ENCODE peak calls at places on chromosomes 11 and 22, in seven cellular contexts. One of them, this sample, is unnamed.

GRCh38 chr11:30608534-30608933 is 22.4 kb upstream of the MPPED2 start:
- DNase-seq in foreskin fibroblast: no peak
- DNase-seq in CD8-positive, alpha-beta memory T cell: no peak
- DNase-seq in cardiac fibroblast: no peak
- DNase-seq in A549: no peak
- DNase-seq in NAMALWA: no peak
- DNase-seq in non-pigmented ciliary epithelial cell: no peak
- DNase-seq in this sample: no peak

GRCh38 chr11:103035656-103036434 is 56.1 kb downstream of the DCUN1D5 start:
- DNase-seq in foreskin fibroblast: peak
- DNase-seq in CD8-positive, alpha-beta memory T cell: peak
- DNase-seq in cardiac fibroblast: peak
- DNase-seq in A549: peak
- DNase-seq in NAMALWA: peak
- DNase-seq in non-pigmented ciliary epithelial cell: peak
- DNase-seq in this sample: peak

GRCh38 chr22:37279469-37279868 is 2.8 kb upstream of the CYTH4 start:
- DNase-seq in foreskin fibroblast: no peak
- DNase-seq in CD8-positive, alpha-beta memory T cell: no peak
- DNase-seq in cardiac fibroblast: peak
- DNase-seq in A549: no peak
- DNase-seq in NAMALWA: no peak
- DNase-seq in non-pigmented ciliary epithelial cell: no peak
- DNase-seq in this sample: no peak

GRCh38 chr11:30816959-30817880 is 231.1 kb upstream of the MPPED2 start:
- DNase-seq in foreskin fibroblast: no peak
- DNase-seq in CD8-positive, alpha-beta memory T cell: no peak
- DNase-seq in cardiac fibroblast: no peak
- DNase-seq in A549: no peak
- DNase-seq in NAMALWA: no peak
- DNase-seq in non-pigmented ciliary epithelial cell: no peak
- DNase-seq in this sample: no peak

GRCh38 chr11:103055174-103055890 is 36.6 kb downstream of the DCUN1D5 start:
- DNase-seq in foreskin fibroblast: peak
- DNase-seq in CD8-positive, alpha-beta memory T cell: no peak
- DNase-seq in cardiac fibroblast: peak
- DNase-seq in A549: peak
- DNase-seq in NAMALWA: peak
- DNase-seq in non-pigmented ciliary epithelial cell: no peak
- DNase-seq in this sample: no peak

GRCh38 chr11:10930224-10930960 is 72.5 kb upstream of the ZBED5 start:
- DNase-seq in foreskin fibroblast: peak
- DNase-seq in CD8-positive, alpha-beta memory T cell: no peak
- DNase-seq in cardiac fibroblast: peak
- DNase-seq in A549: no peak
- DNase-seq in NAMALWA: no peak
- DNase-seq in non-pigmented ciliary epithelial cell: no peak
- DNase-seq in this sample: no peak

GRCh38 chr11:13595166-13595565 is 73.3 kb upstream of the FAR1 start:
- DNase-seq in foreskin fibroblast: peak
- DNase-seq in CD8-positive, alpha-beta memory T cell: no peak
- DNase-seq in cardiac fibroblast: peak
- DNase-seq in A549: no peak
- DNase-seq in NAMALWA: no peak
- DNase-seq in non-pigmented ciliary epithelial cell: peak
- DNase-seq in this sample: no peak

GRCh38 chr22:22463855-22464540 is 44.5 kb downstream of the ZNF280B start:
- DNase-seq in foreskin fibroblast: peak
- DNase-seq in CD8-positive, alpha-beta memory T cell: peak
- DNase-seq in cardiac fibroblast: peak
- DNase-seq in A549: peak
- DNase-seq in NAMALWA: peak
- DNase-seq in non-pigmented ciliary epithelial cell: peak
- DNase-seq in this sample: peak

GRCh38 chr22:28899199-28899853 is 16.0 kb downstream of the ZNRF3 start:
- DNase-seq in foreskin fibroblast: no peak
- DNase-seq in CD8-positive, alpha-beta memory T cell: peak
- DNase-seq in cardiac fibroblast: no peak
- DNase-seq in A549: no peak
- DNase-seq in NAMALWA: peak
- DNase-seq in non-pigmented ciliary epithelial cell: no peak
- DNase-seq in this sample: no peak

GRCh38 chr11:30758946-30759501 is 172.9 kb upstream of the MPPED2 start:
- DNase-seq in foreskin fibroblast: no peak
- DNase-seq in CD8-positive, alpha-beta memory T cell: no peak
- DNase-seq in cardiac fibroblast: no peak
- DNase-seq in A549: no peak
- DNase-seq in NAMALWA: no peak
- DNase-seq in non-pigmented ciliary epithelial cell: no peak
- DNase-seq in this sample: no peak

GRCh38 chr11:63639195-63639832 is 25.1 kb upstream of the PLAAT3 start:
- DNase-seq in foreskin fibroblast: peak
- DNase-seq in CD8-positive, alpha-beta memory T cell: no peak
- DNase-seq in cardiac fibroblast: peak
- DNase-seq in A549: peak
- DNase-seq in NAMALWA: peak
- DNase-seq in non-pigmented ciliary epithelial cell: no peak
- DNase-seq in this sample: no peak

GRCh38 chr11:57341250-57341808 is 3.2 kb downstream of the P2RX3 start:
- DNase-seq in foreskin fibroblast: no peak
- DNase-seq in CD8-positive, alpha-beta memory T cell: no peak
- DNase-seq in cardiac fibroblast: no peak
- DNase-seq in A549: no peak
- DNase-seq in NAMALWA: no peak
- DNase-seq in non-pigmented ciliary epithelial cell: no peak
- DNase-seq in this sample: no peak

GRCh38 chr22:46113910-46114517 is 36.3 kb upstream of the PPARA start:
- DNase-seq in foreskin fibroblast: peak
- DNase-seq in CD8-positive, alpha-beta memory T cell: no peak
- DNase-seq in cardiac fibroblast: peak
- DNase-seq in A549: no peak
- DNase-seq in NAMALWA: no peak
- DNase-seq in non-pigmented ciliary epithelial cell: no peak
- DNase-seq in this sample: no peak

GRCh38 chr11:110303414-110303826 is 7.0 kb upstream of the RDX start:
- DNase-seq in foreskin fibroblast: no peak
- DNase-seq in CD8-positive, alpha-beta memory T cell: no peak
- DNase-seq in cardiac fibroblast: no peak
- DNase-seq in A549: no peak
- DNase-seq in NAMALWA: no peak
- DNase-seq in non-pigmented ciliary epithelial cell: no peak
- DNase-seq in this sample: no peak

GRCh38 chr11:405323-405975 is 9.3 kb downstream of the SIGIRR start:
- DNase-seq in foreskin fibroblast: peak
- DNase-seq in CD8-positive, alpha-beta memory T cell: no peak
- DNase-seq in cardiac fibroblast: no peak
- DNase-seq in A549: no peak
- DNase-seq in NAMALWA: no peak
- DNase-seq in non-pigmented ciliary epithelial cell: no peak
- DNase-seq in this sample: peak

GRCh38 chr11:103175461-103176129 is 66.4 kb downstream of the DYNC2H1 start:
- DNase-seq in foreskin fibroblast: no peak
- DNase-seq in CD8-positive, alpha-beta memory T cell: no peak
- DNase-seq in cardiac fibroblast: no peak
- DNase-seq in A549: no peak
- DNase-seq in NAMALWA: no peak
- DNase-seq in non-pigmented ciliary epithelial cell: no peak
- DNase-seq in this sample: no peak

GRCh38 chr11:20131744-20132666 is 28.3 kb downstream of the DBX1 start:
- DNase-seq in foreskin fibroblast: peak
- DNase-seq in CD8-positive, alpha-beta memory T cell: peak
- DNase-seq in cardiac fibroblast: peak
- DNase-seq in A549: peak
- DNase-seq in NAMALWA: peak
- DNase-seq in non-pigmented ciliary epithelial cell: no peak
- DNase-seq in this sample: peak

GRCh38 chr11:62850911-62851806 is 11.8 kb upstream of the WDR74 start:
- DNase-seq in foreskin fibroblast: peak
- DNase-seq in CD8-positive, alpha-beta memory T cell: no peak
- DNase-seq in cardiac fibroblast: no peak
- DNase-seq in A549: peak
- DNase-seq in NAMALWA: peak
- DNase-seq in non-pigmented ciliary epithelial cell: no peak
- DNase-seq in this sample: no peak

GRCh38 chr11:13303668-13304649 is 26.4 kb downstream of the BMAL1 start:
- DNase-seq in foreskin fibroblast: no peak
- DNase-seq in CD8-positive, alpha-beta memory T cell: no peak
- DNase-seq in cardiac fibroblast: no peak
- DNase-seq in A549: no peak
- DNase-seq in NAMALWA: peak
- DNase-seq in non-pigmented ciliary epithelial cell: no peak
- DNase-seq in this sample: no peak

GRCh38 chr11:44589301-44589700 is 23.8 kb downstream of the CD82 start:
- DNase-seq in foreskin fibroblast: peak
- DNase-seq in CD8-positive, alpha-beta memory T cell: no peak
- DNase-seq in cardiac fibroblast: peak
- DNase-seq in A549: no peak
- DNase-seq in NAMALWA: no peak
- DNase-seq in non-pigmented ciliary epithelial cell: peak
- DNase-seq in this sample: no peak

GRCh38 chr11:109644158-109644557 is 222.2 kb downstream of the C11orf87 start:
- DNase-seq in foreskin fibroblast: peak
- DNase-seq in CD8-positive, alpha-beta memory T cell: no peak
- DNase-seq in cardiac fibroblast: no peak
- DNase-seq in A549: no peak
- DNase-seq in NAMALWA: no peak
- DNase-seq in non-pigmented ciliary epithelial cell: no peak
- DNase-seq in this sample: no peak

GRCh38 chr11:87583931-87584330 is 546.2 kb downstream of the TMEM135 start:
- DNase-seq in foreskin fibroblast: no peak
- DNase-seq in CD8-positive, alpha-beta memory T cell: no peak
- DNase-seq in cardiac fibroblast: no peak
- DNase-seq in A549: no peak
- DNase-seq in NAMALWA: no peak
- DNase-seq in non-pigmented ciliary epithelial cell: no peak
- DNase-seq in this sample: no peak

GRCh38 chr11:128757235-128757711 is 63.4 kb downstream of the FLI1 start:
- DNase-seq in foreskin fibroblast: no peak
- DNase-seq in CD8-positive, alpha-beta memory T cell: peak
- DNase-seq in cardiac fibroblast: peak
- DNase-seq in A549: peak
- DNase-seq in NAMALWA: peak
- DNase-seq in non-pigmented ciliary epithelial cell: no peak
- DNase-seq in this sample: peak

GRCh38 chr11:43818220-43818619 is 62.4 kb upstream of the ALKBH3 start:
- DNase-seq in foreskin fibroblast: peak
- DNase-seq in CD8-positive, alpha-beta memory T cell: no peak
- DNase-seq in cardiac fibroblast: no peak
- DNase-seq in A549: no peak
- DNase-seq in NAMALWA: no peak
- DNase-seq in non-pigmented ciliary epithelial cell: no peak
- DNase-seq in this sample: no peak

GRCh38 chr11:47518212-47518959 is 34.5 kb downstream of the CELF1 start:
- DNase-seq in foreskin fibroblast: no peak
- DNase-seq in CD8-positive, alpha-beta memory T cell: no peak
- DNase-seq in cardiac fibroblast: no peak
- DNase-seq in A549: no peak
- DNase-seq in NAMALWA: no peak
- DNase-seq in non-pigmented ciliary epithelial cell: no peak
- DNase-seq in this sample: no peak

GRCh38 chr11:26623076-26623666 is 51.1 kb upstream of the MUC15 start:
- DNase-seq in foreskin fibroblast: peak
- DNase-seq in CD8-positive, alpha-beta memory T cell: no peak
- DNase-seq in cardiac fibroblast: peak
- DNase-seq in A549: peak
- DNase-seq in NAMALWA: no peak
- DNase-seq in non-pigmented ciliary epithelial cell: no peak
- DNase-seq in this sample: no peak

GRCh38 chr22:17314472-17314871 is 54.8 kb upstream of the CECR2 start:
- DNase-seq in foreskin fibroblast: no peak
- DNase-seq in CD8-positive, alpha-beta memory T cell: no peak
- DNase-seq in cardiac fibroblast: no peak
- DNase-seq in A549: no peak
- DNase-seq in NAMALWA: no peak
- DNase-seq in non-pigmented ciliary epithelial cell: no peak
- DNase-seq in this sample: no peak

GRCh38 chr11:68508425-68508824 is 47.9 kb downstream of the PPP6R3 start:
- DNase-seq in foreskin fibroblast: no peak
- DNase-seq in CD8-positive, alpha-beta memory T cell: no peak
- DNase-seq in cardiac fibroblast: no peak
- DNase-seq in A549: no peak
- DNase-seq in NAMALWA: no peak
- DNase-seq in non-pigmented ciliary epithelial cell: no peak
- DNase-seq in this sample: no peak

GRCh38 chr11:76598426-76598839 is 72.1 kb downstream of the LRRC32 start:
- DNase-seq in foreskin fibroblast: peak
- DNase-seq in CD8-positive, alpha-beta memory T cell: no peak
- DNase-seq in cardiac fibroblast: peak
- DNase-seq in A549: peak
- DNase-seq in NAMALWA: peak
- DNase-seq in non-pigmented ciliary epithelial cell: no peak
- DNase-seq in this sample: peak

GRCh38 chr11:108906329-108906728 is 241.5 kb downstream of the DDX10 start:
- DNase-seq in foreskin fibroblast: peak
- DNase-seq in CD8-positive, alpha-beta memory T cell: no peak
- DNase-seq in cardiac fibroblast: peak
- DNase-seq in A549: peak
- DNase-seq in NAMALWA: no peak
- DNase-seq in non-pigmented ciliary epithelial cell: no peak
- DNase-seq in this sample: no peak

GRCh38 chr22:24471570-24471969 is 23.6 kb upstream of the UPB1 start:
- DNase-seq in foreskin fibroblast: peak
- DNase-seq in CD8-positive, alpha-beta memory T cell: no peak
- DNase-seq in cardiac fibroblast: peak
- DNase-seq in A549: no peak
- DNase-seq in NAMALWA: no peak
- DNase-seq in non-pigmented ciliary epithelial cell: peak
- DNase-seq in this sample: no peak

GRCh38 chr11:16942342-16942741 is 71.9 kb downstream of the PLEKHA7 start:
- DNase-seq in foreskin fibroblast: no peak
- DNase-seq in CD8-positive, alpha-beta memory T cell: no peak
- DNase-seq in cardiac fibroblast: no peak
- DNase-seq in A549: no peak
- DNase-seq in NAMALWA: no peak
- DNase-seq in non-pigmented ciliary epithelial cell: no peak
- DNase-seq in this sample: no peak

GRCh38 chr11:2150206-2150847 is 10.7 kb downstream of the INS start:
- DNase-seq in foreskin fibroblast: peak
- DNase-seq in CD8-positive, alpha-beta memory T cell: no peak
- DNase-seq in cardiac fibroblast: peak
- DNase-seq in A549: peak
- DNase-seq in NAMALWA: no peak
- DNase-seq in non-pigmented ciliary epithelial cell: no peak
- DNase-seq in this sample: peak

GRCh38 chr11:776459-777287 is 614 bp downstream of the GATD1 start:
- DNase-seq in foreskin fibroblast: peak
- DNase-seq in CD8-positive, alpha-beta memory T cell: no peak
- DNase-seq in cardiac fibroblast: no peak
- DNase-seq in A549: no peak
- DNase-seq in NAMALWA: peak
- DNase-seq in non-pigmented ciliary epithelial cell: no peak
- DNase-seq in this sample: peak